ENCODE peak calls at places on chromosomes 4 and X, in nine cellular contexts. J is putamen; V is NAMALWA; G is ureter; D is CD4-positive, alpha-beta T cell; O is SK-N-SH; M is posterior cingulate gyrus; E is G401; I is Ammon's horn. L is an unnamed sample.
A peak's percentile ranks its signal among the peaks of the same experiment; 100 is the strongest.

GRCh38 chr4:115657991-115658390 is 544.6 kb upstream of the NDST4 start:
- DNase-seq in J (no peak), V (no peak), G (no peak), D (no peak), O (no peak), M (no peak), E (no peak), I (no peak), L (no peak)

GRCh38 chrX:16444353-16444752 is 205.6 kb upstream of the S100G start:
- DNase-seq in J (no peak), V (no peak), G (no peak), D (no peak), O (no peak), M (no peak), E (peak; percentile 1), I (no peak), L (no peak)

GRCh38 chr4:147594107-147594506 is 23.1 kb upstream of the TMEM184C start:
- DNase-seq in J (no peak), V (no peak), G (no peak), D (no peak), O (no peak), M (no peak), E (no peak), I (no peak), L (no peak)

GRCh38 chrX:40008841-40009461 is 88.8 kb downstream of the BCOR start:
- DNase-seq in J (no peak), V (no peak), G (no peak), D (no peak), O (peak; percentile 82), M (no peak), E (peak; percentile 26), I (peak; percentile 22), L (peak; percentile 15)

GRCh38 chr4:183322326-183322725 is at the start of gene CLDN24:
- DNase-seq in J (no peak), V (no peak), G (no peak), D (no peak), O (no peak), M (no peak), E (no peak), I (no peak), L (no peak)

GRCh38 chr4:87030124-87030523 is 95.3 kb downstream of the AFF1 start:
- DNase-seq in J (no peak), V (no peak), G (no peak), D (no peak), O (no peak), M (no peak), E (no peak), I (no peak), L (no peak)

GRCh38 chr4:151864068-151864467 is 103.3 kb upstream of the GATB start:
- DNase-seq in J (no peak), V (no peak), G (no peak), D (no peak), O (no peak), M (no peak), E (no peak), I (no peak), L (no peak)

GRCh38 chr4:41204400-41204978 is 9.9 kb downstream of the APBB2 start:
- DNase-seq in J (no peak), V (no peak), G (no peak), D (no peak), O (no peak), M (no peak), E (no peak), I (no peak), L (no peak)

GRCh38 chr4:98386-98785 is 25.9 kb upstream of the ZNF718 start:
- DNase-seq in J (no peak), V (no peak), G (no peak), D (no peak), O (no peak), M (no peak), E (no peak), I (no peak), L (no peak)

GRCh38 chr4:6542951-6543350 is 32.0 kb upstream of the MAN2B2 start:
- DNase-seq in J (no peak), V (no peak), G (no peak), D (no peak), O (no peak), M (no peak), E (no peak), I (no peak), L (no peak)

GRCh38 chr4:150033937-150034336 is 44.3 kb upstream of the DCLK2 start:
- DNase-seq in J (no peak), V (no peak), G (no peak), D (no peak), O (no peak), M (no peak), E (no peak), I (no peak), L (no peak)

GRCh38 chrX:30615229-30615628 is 37.7 kb upstream of the TASL start:
- DNase-seq in J (no peak), V (no peak), G (no peak), D (no peak), O (no peak), M (no peak), E (no peak), I (no peak), L (no peak)

GRCh38 chr4:1501754-1502500 is 95.7 kb upstream of the NKX1-1 start:
- DNase-seq in J (no peak), V (no peak), G (no peak), D (no peak), O (no peak), M (peak; percentile 5), E (no peak), I (no peak), L (no peak)